ENCODE peak calls at places on chromosomes 16 and 17, in four cellular contexts. F is stomach, W is body of pancreas, O is A549. P is an unnamed sample.
A peak's percentile ranks its signal among the peaks of the same experiment; 100 is the strongest.

GRCh38 chr17:69579961-69580677 is 165.6 kb downstream of the MAP2K6 start:
- DNase-seq in F (no peak), W (no peak), O (no peak), P (no peak)

GRCh38 chr16:81873843-81874752 is 95.0 kb downstream of the PLCG2 start:
- DNase-seq in F (peak; percentile 67), W (peak; percentile 64), O (peak; percentile 72), P (no peak)

GRCh38 chr17:52297230-52298010 is 138.9 kb upstream of the CA10 start:
- DNase-seq in F (no peak), W (no peak), O (peak; percentile 1), P (no peak)

GRCh38 chr17:5272313-5272712 is 9.8 kb upstream of the RABEP1 start:
- DNase-seq in F (no peak), W (no peak), O (no peak), P (no peak)

GRCh38 chr16:72224260-72224768 is 52.4 kb upstream of the PMFBP1 start:
- DNase-seq in F (no peak), W (peak; percentile 59), O (no peak), P (no peak)

GRCh38 chr17:58387834-58388233 is 29.5 kb downstream of the RNF43 start:
- DNase-seq in F (no peak), W (no peak), O (no peak), P (no peak)

GRCh38 chr17:6521636-6522035 is 34.7 kb downstream of the PITPNM3 start:
- DNase-seq in F (no peak), W (no peak), O (no peak), P (no peak)

GRCh38 chr16:27706156-27706705 is 156.3 kb downstream of the KATNIP start:
- DNase-seq in F (no peak), W (no peak), O (no peak), P (no peak)

GRCh38 chr17:80645706-80646325 is 101.2 kb downstream of the RPTOR start:
- DNase-seq in F (no peak), W (no peak), O (no peak), P (no peak)

GRCh38 chr16:12317121-12317810 is 340.7 kb downstream of the SNX29 start:
- DNase-seq in F (no peak), W (no peak), O (no peak), P (no peak)

GRCh38 chr16:82111944-82112343 is 58.1 kb downstream of the MPHOSPH6 start:
- DNase-seq in F (no peak), W (no peak), O (no peak), P (no peak)

GRCh38 chr17:40615295-40615988 is 32.2 kb downstream of the SMARCE1 start:
- DNase-seq in F (peak; percentile 57), W (peak; percentile 41), O (peak; percentile 91), P (peak; percentile 16)

GRCh38 chr17:17837966-17838962 is 1.5 kb upstream of the SREBF1 start:
- DNase-seq in F (no peak), W (peak; percentile 70), O (peak; percentile 77), P (no peak)

GRCh38 chr16:27789595-27790241 is 239.8 kb downstream of the KATNIP start:
- DNase-seq in F (no peak), W (no peak), O (no peak), P (no peak)

GRCh38 chr17:80943346-80944145 is 48.1 kb upstream of the CHMP6 start:
- DNase-seq in F (no peak), W (no peak), O (no peak), P (no peak)

GRCh38 chr17:74584307-74584706 is 7.8 kb downstream of the CD300LD start:
- DNase-seq in F (no peak), W (no peak), O (no peak), P (no peak)

GRCh38 chr16:21643787-21644186 is 8.6 kb downstream of the IGSF6 start:
- DNase-seq in F (no peak), W (no peak), O (no peak), P (no peak)

GRCh38 chr17:3763777-3764170 is 37.2 kb downstream of the ITGAE start:
- DNase-seq in F (no peak), W (no peak), O (no peak), P (no peak)

GRCh38 chr17:2904135-2904534 is 107.9 kb downstream of the RAP1GAP2 start:
- DNase-seq in F (peak; percentile 76), W (peak; percentile 88), O (no peak), P (no peak)

GRCh38 chr17:77733576-77734296 is 224.8 kb upstream of the TNRC6C start:
- DNase-seq in F (no peak), W (no peak), O (no peak), P (no peak)

GRCh38 chr17:59423137-59423703 is 91.8 kb downstream of the YPEL2 start:
- DNase-seq in F (no peak), W (peak; percentile 45), O (peak; percentile 42), P (no peak)

GRCh38 chr17:48002920-48003685 is 32.2 kb downstream of the CDK5RAP3 start:
- DNase-seq in F (no peak), W (no peak), O (no peak), P (no peak)
- TF ChIP-seq CTCF in F (no peak), W (no peak), O (no peak), P (peak; percentile 12)

GRCh38 chr16:66662445-66663194 is 33.9 kb downstream of the CMTM4 start:
- DNase-seq in F (no peak), W (no peak), O (peak; percentile 65), P (no peak)
- TF ChIP-seq CTCF in F (peak; percentile 43), W (peak; percentile 32), O (peak; percentile 58), P (peak; percentile 69)

DNA sequence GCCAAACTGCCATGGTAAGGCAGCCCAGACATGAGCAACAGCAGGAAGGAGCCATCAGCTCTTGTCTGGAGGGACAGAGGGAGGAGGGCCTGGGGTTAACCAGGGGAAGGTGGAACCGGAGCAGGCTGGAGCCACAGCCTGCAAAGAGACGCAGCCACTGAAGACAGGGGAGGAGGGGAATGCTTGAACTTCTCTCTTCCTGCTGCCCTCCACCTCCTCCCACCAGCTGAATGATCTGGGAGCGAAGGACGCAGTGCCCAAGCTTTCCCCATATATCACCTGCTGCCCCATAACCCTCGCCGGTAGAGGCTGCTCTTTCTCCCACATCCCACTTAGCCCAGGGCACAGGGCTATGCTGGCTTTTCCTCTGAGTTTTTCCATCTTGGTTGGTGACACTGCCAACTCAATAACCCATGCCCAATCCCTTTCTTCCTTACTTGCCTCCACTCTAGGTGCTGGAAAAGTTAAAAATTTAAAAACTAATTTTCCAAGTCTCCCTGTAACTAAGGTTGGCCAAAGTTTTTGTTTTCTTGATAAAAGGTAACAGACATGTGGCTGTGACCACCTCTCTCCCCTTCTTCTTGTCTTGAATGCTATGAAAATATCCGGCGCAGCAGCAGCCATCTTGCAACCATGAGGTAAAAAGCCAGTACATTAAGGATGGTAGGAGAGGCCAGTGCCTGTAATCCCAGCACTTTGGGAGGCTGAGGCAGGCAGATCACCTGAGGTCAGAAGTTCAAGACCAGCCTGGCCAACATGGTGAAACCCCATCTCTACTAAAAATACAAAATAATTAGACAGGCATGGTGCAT is 21.8 kb upstream of the CACNG4 start:
- DNase-seq in F (no peak), W (no peak), O (no peak), P (no peak)
- TF ChIP-seq CTCF in F (no peak), W (no peak), O (no peak), P (no peak)

DNA sequence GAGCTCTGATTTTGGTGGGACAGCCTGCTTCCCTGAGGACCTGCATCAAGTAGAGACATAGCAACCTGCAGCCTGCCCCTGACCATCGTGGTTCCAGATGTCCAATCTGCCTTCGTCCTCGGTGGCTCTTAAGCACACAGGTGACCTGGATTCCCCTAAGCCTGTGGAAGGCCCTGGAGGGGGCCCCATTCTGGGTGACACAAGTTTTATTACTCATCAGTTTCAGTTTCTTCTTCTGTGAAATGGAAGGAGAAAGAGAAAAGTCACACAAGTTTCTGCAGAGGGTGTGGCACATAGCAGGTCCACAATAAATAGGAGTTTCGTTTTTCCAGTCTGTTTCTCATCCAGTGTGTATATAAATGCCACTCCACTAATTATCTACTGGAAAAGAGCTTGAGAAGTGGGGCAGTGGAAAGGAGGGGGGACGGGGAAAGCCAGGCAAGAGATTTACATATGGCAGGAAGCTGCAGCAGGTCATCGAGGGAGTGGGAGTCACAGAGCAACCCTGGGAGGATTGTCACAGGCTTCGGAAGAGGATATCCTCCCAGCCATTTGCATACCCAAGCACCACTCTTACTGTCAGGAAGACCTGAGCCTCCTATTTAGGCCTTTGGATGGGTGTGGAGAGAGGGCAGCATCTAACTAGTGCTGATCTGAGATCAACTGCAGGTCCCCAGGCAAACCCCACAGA is 10.0 kb upstream of the NOS2 start:
- DNase-seq in F (no peak), W (no peak), O (no peak), P (no peak)
- TF ChIP-seq CTCF in F (no peak), W (no peak), O (no peak), P (no peak)

P was measured in astrocyte of the cerebellum.